ENCODE peak calls at places on chromosome 4, in six cellular contexts. One of them, this sample, is unnamed.

GRCh38 chr4:106982711-106983211 is 53.4 kb downstream of the DKK2 start:
- DNase-seq in NB4: no peak
- DNase-seq in spleen: no peak
- DNase-seq in body of pancreas: no peak
- DNase-seq in tibial nerve: no peak
- DNase-seq in transverse colon: no peak
- DNase-seq in this sample: no peak

GRCh38 chr4:120079839-120080520 is 13.3 kb upstream of the MAD2L1 start:
- DNase-seq in NB4: no peak
- DNase-seq in spleen: no peak
- DNase-seq in body of pancreas: no peak
- DNase-seq in tibial nerve: no peak
- DNase-seq in transverse colon: no peak
- DNase-seq in this sample: no peak

GRCh38 chr4:96525901-96526300 is 686.0 kb downstream of the PDHA2 start:
- DNase-seq in NB4: no peak
- DNase-seq in spleen: no peak
- DNase-seq in body of pancreas: no peak
- DNase-seq in tibial nerve: no peak
- DNase-seq in transverse colon: no peak
- DNase-seq in this sample: no peak

GRCh38 chr4:113811329-113811728 is 49.8 kb upstream of the CAMK2D start:
- DNase-seq in NB4: no peak
- DNase-seq in spleen: no peak
- DNase-seq in body of pancreas: no peak
- DNase-seq in tibial nerve: no peak
- DNase-seq in transverse colon: no peak
- DNase-seq in this sample: no peak

GRCh38 chr4:180589575-180589974 is 1653.6 kb upstream of the TENM3 start:
- DNase-seq in NB4: no peak
- DNase-seq in spleen: no peak
- DNase-seq in body of pancreas: no peak
- DNase-seq in tibial nerve: no peak
- DNase-seq in transverse colon: no peak
- DNase-seq in this sample: no peak

GRCh38 chr4:84389406-84389805 is 109.7 kb downstream of the NKX6-1 start:
- DNase-seq in NB4: no peak
- DNase-seq in spleen: no peak
- DNase-seq in body of pancreas: no peak
- DNase-seq in tibial nerve: no peak
- DNase-seq in transverse colon: no peak
- DNase-seq in this sample: no peak

GRCh38 chr4:102599455-102599854 is 98.3 kb downstream of the NFKB1 start:
- DNase-seq in NB4: no peak
- DNase-seq in spleen: no peak
- DNase-seq in body of pancreas: no peak
- DNase-seq in tibial nerve: no peak
- DNase-seq in transverse colon: no peak
- DNase-seq in this sample: no peak

GRCh38 chr4:111506706-111507105 is 638.5 kb upstream of the FAM241A start:
- DNase-seq in NB4: no peak
- DNase-seq in spleen: no peak
- DNase-seq in body of pancreas: no peak
- DNase-seq in tibial nerve: no peak
- DNase-seq in transverse colon: no peak
- DNase-seq in this sample: no peak

GRCh38 chr4:57163530-57164459 is 53.6 kb upstream of the IGFBP7 start:
- DNase-seq in NB4: peak
- DNase-seq in spleen: peak
- DNase-seq in body of pancreas: peak
- DNase-seq in tibial nerve: peak
- DNase-seq in transverse colon: peak
- DNase-seq in this sample: peak

GRCh38 chr4:172705565-172705964 is 463.0 kb upstream of the GALNT7 start:
- DNase-seq in NB4: no peak
- DNase-seq in spleen: no peak
- DNase-seq in body of pancreas: no peak
- DNase-seq in tibial nerve: no peak
- DNase-seq in transverse colon: no peak
- DNase-seq in this sample: no peak

GRCh38 chr4:54089875-54090274 is 10.1 kb upstream of the GSX2 start:
- DNase-seq in NB4: no peak
- DNase-seq in spleen: no peak
- DNase-seq in body of pancreas: no peak
- DNase-seq in tibial nerve: no peak
- DNase-seq in transverse colon: no peak
- DNase-seq in this sample: no peak

GRCh38 chr4:125315571-125316390 is 1.0 kb downstream of the FAT4 start:
- DNase-seq in NB4: peak
- DNase-seq in spleen: peak
- DNase-seq in body of pancreas: peak
- DNase-seq in tibial nerve: no peak
- DNase-seq in transverse colon: peak
- DNase-seq in this sample: no peak

GRCh38 chr4:154205471-154205870 is 286.1 kb downstream of the DCHS2 start:
- DNase-seq in NB4: no peak
- DNase-seq in spleen: no peak
- DNase-seq in body of pancreas: no peak
- DNase-seq in tibial nerve: no peak
- DNase-seq in transverse colon: no peak
- DNase-seq in this sample: no peak

GRCh38 chr4:136369073-136369472 is 1163.2 kb downstream of the PCDH18 start:
- DNase-seq in NB4: no peak
- DNase-seq in spleen: no peak
- DNase-seq in body of pancreas: no peak
- DNase-seq in tibial nerve: no peak
- DNase-seq in transverse colon: no peak
- DNase-seq in this sample: no peak

GRCh38 chr4:7237863-7238262 is 45.5 kb downstream of the SORCS2 start:
- DNase-seq in NB4: no peak
- DNase-seq in spleen: no peak
- DNase-seq in body of pancreas: no peak
- DNase-seq in tibial nerve: no peak
- DNase-seq in transverse colon: no peak
- DNase-seq in this sample: no peak

GRCh38 chr4:109912706-109913621 is at the start of gene EGF:
- DNase-seq in NB4: no peak
- DNase-seq in spleen: no peak
- DNase-seq in body of pancreas: peak
- DNase-seq in tibial nerve: no peak
- DNase-seq in transverse colon: no peak
- DNase-seq in this sample: no peak

GRCh38 chr4:168451744-168452394 is 28.4 kb downstream of the DDX60L start:
- DNase-seq in NB4: peak
- DNase-seq in spleen: no peak
- DNase-seq in body of pancreas: no peak
- DNase-seq in tibial nerve: no peak
- DNase-seq in transverse colon: no peak
- DNase-seq in this sample: no peak

GRCh38 chr4:17817027-17817426 is 6.2 kb downstream of the NCAPG start:
- DNase-seq in NB4: peak
- DNase-seq in spleen: no peak
- DNase-seq in body of pancreas: no peak
- DNase-seq in tibial nerve: no peak
- DNase-seq in transverse colon: no peak
- DNase-seq in this sample: no peak

GRCh38 chr4:8709050-8709728 is 116.6 kb downstream of the CPZ start:
- DNase-seq in NB4: no peak
- DNase-seq in spleen: peak
- DNase-seq in body of pancreas: no peak
- DNase-seq in tibial nerve: peak
- DNase-seq in transverse colon: peak
- DNase-seq in this sample: no peak

GRCh38 chr4:52987401-52988056 is 125.4 kb downstream of the RASL11B start:
- DNase-seq in NB4: no peak
- DNase-seq in spleen: no peak
- DNase-seq in body of pancreas: no peak
- DNase-seq in tibial nerve: no peak
- DNase-seq in transverse colon: no peak
- DNase-seq in this sample: no peak

GRCh38 chr4:152039085-152039484 is 278.3 kb upstream of the GATB start:
- DNase-seq in NB4: no peak
- DNase-seq in spleen: no peak
- DNase-seq in body of pancreas: no peak
- DNase-seq in tibial nerve: no peak
- DNase-seq in transverse colon: no peak
- DNase-seq in this sample: no peak

GRCh38 chr4:185534850-185535761 is at the start of gene PDLIM3:
- DNase-seq in NB4: no peak
- DNase-seq in spleen: peak
- DNase-seq in body of pancreas: peak
- DNase-seq in tibial nerve: no peak
- DNase-seq in transverse colon: peak
- DNase-seq in this sample: peak
- TF ChIP-seq POLR2A in NB4: no peak
- TF ChIP-seq POLR2A in spleen: no peak
- TF ChIP-seq POLR2A in body of pancreas: peak
- TF ChIP-seq POLR2A in tibial nerve: no peak
- TF ChIP-seq POLR2A in transverse colon: peak
- TF ChIP-seq POLR2A in this sample: no peak

GRCh38 chr4:71186566-71187398 is 152.0 kb upstream of the SLC4A4 start:
- DNase-seq in NB4: no peak
- DNase-seq in spleen: peak
- DNase-seq in body of pancreas: peak
- DNase-seq in tibial nerve: peak
- DNase-seq in transverse colon: peak
- DNase-seq in this sample: peak
- TF ChIP-seq POLR2A in NB4: no peak
- TF ChIP-seq POLR2A in spleen: no peak
- TF ChIP-seq POLR2A in body of pancreas: peak
- TF ChIP-seq POLR2A in tibial nerve: peak
- TF ChIP-seq POLR2A in transverse colon: peak
- TF ChIP-seq POLR2A in this sample: no peak

DNA sequence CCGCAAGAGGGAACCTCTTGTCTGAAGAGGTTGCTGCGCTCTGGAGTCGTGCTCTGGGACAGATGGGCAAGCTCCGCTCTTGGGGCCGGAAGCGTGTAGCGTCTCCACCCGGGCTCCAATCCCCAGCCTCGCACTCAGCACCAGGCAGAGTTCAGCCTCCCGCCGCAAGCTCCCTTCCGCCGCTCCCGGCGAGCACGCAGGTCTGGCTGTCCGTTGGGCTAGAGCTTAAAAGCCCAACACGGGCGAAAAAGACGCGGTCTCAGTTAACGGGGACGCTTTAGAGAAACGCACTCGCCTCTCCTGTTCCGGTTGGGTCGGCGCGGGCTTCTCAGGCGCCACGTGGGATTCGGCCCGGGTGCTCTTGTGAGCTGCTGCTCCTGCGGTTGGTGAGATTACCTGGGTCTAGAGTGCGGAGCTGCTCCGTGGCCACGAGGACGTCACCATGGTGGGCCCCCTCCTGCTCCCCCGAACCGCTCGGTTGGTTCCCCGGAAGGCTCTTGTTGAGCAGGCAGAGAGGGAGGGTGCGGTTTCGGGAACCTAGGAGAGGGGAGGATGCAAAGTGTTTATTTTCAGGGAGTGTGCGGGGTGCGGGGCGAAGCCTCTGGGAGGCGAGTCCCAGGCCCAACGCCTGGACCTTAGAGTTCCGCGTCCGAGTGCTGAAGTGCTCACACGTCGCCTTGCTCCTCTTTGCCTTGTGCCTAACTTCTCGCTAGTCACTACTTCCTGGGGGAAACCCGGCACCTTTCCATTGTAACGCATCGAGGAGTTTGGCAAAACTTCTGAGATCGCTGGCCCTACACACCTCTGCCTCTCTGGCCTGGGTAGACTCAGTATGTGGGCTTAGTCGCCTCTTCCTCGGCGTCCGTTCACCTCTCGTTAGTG is at the start of gene TMA16:
- DNase-seq in NB4: peak
- DNase-seq in spleen: peak
- DNase-seq in body of pancreas: peak
- DNase-seq in tibial nerve: peak
- DNase-seq in transverse colon: peak
- DNase-seq in this sample: peak
- TF ChIP-seq POLR2A in NB4: peak
- TF ChIP-seq POLR2A in spleen: no peak
- TF ChIP-seq POLR2A in body of pancreas: peak
- TF ChIP-seq POLR2A in tibial nerve: no peak
- TF ChIP-seq POLR2A in transverse colon: peak
- TF ChIP-seq POLR2A in this sample: peak

GRCh38 chr4:163087805-163088204 is 78.9 kb downstream of the NAF1 start:
- DNase-seq in NB4: no peak
- DNase-seq in spleen: no peak
- DNase-seq in body of pancreas: no peak
- DNase-seq in tibial nerve: no peak
- DNase-seq in transverse colon: no peak
- DNase-seq in this sample: no peak

GRCh38 chr4:163091685-163092034 is 75.0 kb downstream of the NAF1 start:
- DNase-seq in NB4: no peak
- DNase-seq in spleen: no peak
- DNase-seq in body of pancreas: no peak
- DNase-seq in tibial nerve: no peak
- DNase-seq in transverse colon: no peak
- DNase-seq in this sample: no peak

GRCh38 chr4:163090997-163091684 is 75.5 kb downstream of the NAF1 start:
- DNase-seq in NB4: no peak
- DNase-seq in spleen: no peak
- DNase-seq in body of pancreas: no peak
- DNase-seq in tibial nerve: no peak
- DNase-seq in transverse colon: no peak
- DNase-seq in this sample: no peak

DNA sequence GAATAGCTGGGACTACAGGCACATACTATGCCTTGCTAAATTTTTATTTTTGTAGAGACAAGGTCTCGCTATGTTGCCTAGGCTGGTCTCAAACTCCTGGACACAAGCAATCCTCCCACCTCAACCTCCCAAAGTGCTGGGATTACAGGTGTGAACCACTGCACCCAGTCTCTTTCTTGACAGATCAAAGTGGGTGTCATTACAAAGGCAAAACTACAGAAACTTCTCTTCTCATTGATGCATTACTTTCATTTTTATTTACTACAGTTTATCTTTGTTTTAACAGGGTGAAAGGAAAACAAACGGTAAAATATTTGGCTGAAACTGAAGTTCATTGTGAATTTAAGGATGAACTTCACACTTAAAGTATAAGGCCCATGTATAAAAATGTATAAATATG is 74.6 kb downstream of the NAF1 start:
- DNase-seq in NB4: no peak
- DNase-seq in spleen: no peak
- DNase-seq in body of pancreas: no peak
- DNase-seq in tibial nerve: no peak
- DNase-seq in transverse colon: no peak
- DNase-seq in this sample: no peak
- TF ChIP-seq POLR2A in NB4: no peak
- TF ChIP-seq POLR2A in spleen: no peak
- TF ChIP-seq POLR2A in body of pancreas: no peak
- TF ChIP-seq POLR2A in tibial nerve: no peak
- TF ChIP-seq POLR2A in transverse colon: no peak
- TF ChIP-seq POLR2A in this sample: no peak

This sample was measured in GM12891.